ENCODE peak calls at places on chromosomes 7 and 10, in six cellular contexts. K is CD14-positive monocyte; W is activated T-cell treated with anti-CD3 and anti-CD28 coated beads, Interleukin-2, amount 50 U/mL, for 72 hours; X is CD8-positive, alpha-beta T cell; F is MCF 10A; C is GM20000. S is an unnamed sample.

GRCh38 chr10:31142026-31142425 is 110.4 kb upstream of the ZNF438 start:
- DNase-seq in K (no peak), W (no peak), X (no peak), F (no peak), C (no peak), S (no peak)

GRCh38 chr10:64039208-64039607 is 518.0 kb downstream of the REEP3 start:
- DNase-seq in K (no peak), W (no peak), X (no peak), F (no peak), C (peak), S (no peak)

GRCh38 chr7:115328018-115328417 is 406.1 kb downstream of the MDFIC start:
- DNase-seq in K (no peak), W (no peak), X (no peak), F (no peak), C (no peak), S (no peak)

GRCh38 chr7:431658-432111 is 88.0 kb downstream of the PDGFA start:
- DNase-seq in K (no peak), W (no peak), X (no peak), F (no peak), C (no peak), S (no peak)

GRCh38 chr10:94402204-94403033 is at the start of gene TBC1D12:
- DNase-seq in K (peak), W (peak), X (no peak), F (peak), C (peak), S (peak)

GRCh38 chr10:118853916-118854315 is 99.1 kb upstream of the CACUL1 start:
- DNase-seq in K (no peak), W (no peak), X (no peak), F (no peak), C (no peak), S (no peak)

GRCh38 chr7:137891016-137891655 is 44.4 kb upstream of the DGKI start:
- DNase-seq in K (no peak), W (no peak), X (no peak), F (no peak), C (no peak), S (no peak)

GRCh38 chr7:149479554-149479953 is 18.1 kb downstream of the ZNF746 start:
- DNase-seq in K (no peak), W (no peak), X (no peak), F (no peak), C (no peak), S (no peak)

GRCh38 chr7:1425292-1426136 is 33.8 kb downstream of the MICALL2 start:
- DNase-seq in K (no peak), W (no peak), X (no peak), F (no peak), C (no peak), S (peak)

GRCh38 chr7:46034056-46034768 is 113.1 kb upstream of the IGFBP3 start:
- DNase-seq in K (no peak), W (no peak), X (no peak), F (peak), C (no peak), S (no peak)